ENCODE peak calls at places on chromosomes 5 and 9, in four cellular contexts. I is progenitor cell of endocrine pancreas, Q is GM04503, P is NCI-H1436. K is an unnamed sample.
A peak's percentile ranks its signal among the peaks of the same experiment; 100 is the strongest.

GRCh38 chr5:87762631-87763030 is 349.9 kb upstream of the CCNH start:
- DNase-seq in I (no peak), Q (no peak), P (no peak), K (no peak)

GRCh38 chr9:113309204-113309813 is 6.1 kb upstream of the RNF183 start:
- DNase-seq in I (no peak), Q (no peak), P (peak; percentile 10), K (no peak)

GRCh38 chr9:78005231-78006002 is 26.2 kb downstream of the GNAQ start:
- DNase-seq in I (no peak), Q (no peak), P (no peak), K (no peak)

GRCh38 chr5:135186662-135187522 is 152.9 kb upstream of the PITX1 start:
- DNase-seq in I (no peak), Q (no peak), P (no peak), K (no peak)

GRCh38 chr9:77085416-77085815 is 66.0 kb downstream of the FOXB2 start:
- DNase-seq in I (no peak), Q (no peak), P (no peak), K (no peak)

GRCh38 chr9:16870606-16871357 is at the start of gene BNC2:
- DNase-seq in I (peak; percentile 49), Q (no peak), P (peak; percentile 17), K (no peak)

GRCh38 chr9:113990975-113991471 is 87.1 kb downstream of the AMBP start:
- DNase-seq in I (no peak), Q (no peak), P (no peak), K (peak; percentile 78)

GRCh38 chr5:125894383-125894782 is 528.8 kb upstream of the GRAMD2B start:
- DNase-seq in I (no peak), Q (no peak), P (no peak), K (no peak)

GRCh38 chr9:89870207-89870606 is 265.4 kb downstream of the GADD45G start:
- DNase-seq in I (no peak), Q (no peak), P (no peak), K (peak; percentile 57)

GRCh38 chr5:68644971-68645370 is 429.4 kb downstream of the PIK3R1 start:
- DNase-seq in I (no peak), Q (no peak), P (no peak), K (no peak)

GRCh38 chr9:22098636-22099332 is 89.7 kb upstream of the CDKN2B start:
- DNase-seq in I (no peak), Q (no peak), P (no peak), K (no peak)

GRCh38 chr9:131404581-131404980 is 10.7 kb downstream of the PRRC2B start:
- DNase-seq in I (no peak), Q (no peak), P (no peak), K (no peak)

GRCh38 chr5:53782620-53783019 is 222.2 kb downstream of the NDUFS4 start:
- DNase-seq in I (no peak), Q (no peak), P (no peak), K (no peak)

GRCh38 chr9:97853844-97854695 is 1.0 kb downstream of the FOXE1 start:
- DNase-seq in I (no peak), Q (no peak), P (peak; percentile 81), K (no peak)

GRCh38 chr9:93118863-93119702 is 15.0 kb downstream of the NINJ1 start:
- DNase-seq in I (no peak), Q (no peak), P (no peak), K (peak; percentile 85)

GRCh38 chr9:119369670-119370366 is 583 bp upstream of the BRINP1 start:
- DNase-seq in I (no peak), Q (no peak), P (no peak), K (no peak)

GRCh38 chr9:6884101-6884500 is 126.3 kb downstream of the KDM4C start:
- DNase-seq in I (no peak), Q (no peak), P (no peak), K (no peak)

GRCh38 chr5:54455413-54456157 is at the start of gene HSPB3:
- DNase-seq in I (no peak), Q (peak; percentile 90), P (no peak), K (no peak)

GRCh38 chr5:56420323-56420722 is 187.2 kb upstream of the ANKRD55 start:
- DNase-seq in I (no peak), Q (no peak), P (no peak), K (no peak)

GRCh38 chr5:140986117-140986521 is 19.8 kb downstream of the PCDHAC2 start:
- DNase-seq in I (no peak), Q (no peak), P (no peak), K (no peak)

GRCh38 chr5:134125195-134126015 is 10.9 kb downstream of the TCF7 start:
- DNase-seq in I (no peak), Q (peak; percentile 90), P (no peak), K (no peak)

GRCh38 chr5:52989025-52989780 is at the start of gene ITGA2:
- DNase-seq in I (peak; percentile 45), Q (no peak), P (no peak), K (peak; percentile 89)

GRCh38 chr9:131942076-131942720 is 137.5 kb downstream of the MED27 start:
- DNase-seq in I (no peak), Q (no peak), P (no peak), K (no peak)

GRCh38 chr9:93114984-93115335 is 18.9 kb downstream of the CARD19 start:
- DNase-seq in I (no peak), Q (no peak), P (no peak), K (no peak)

GRCh38 chr5:172624996-172625939 is 15.8 kb upstream of the NEURL1B start:
- DNase-seq in I (no peak), Q (no peak), P (no peak), K (peak; percentile 72)

GRCh38 chr5:105982526-105982925 is 1688.2 kb downstream of the EFNA5 start:
- DNase-seq in I (no peak), Q (no peak), P (no peak), K (no peak)

GRCh38 chr5:151042453-151043093 is 22.2 kb downstream of the GPX3 start:
- DNase-seq in I (no peak), Q (no peak), P (no peak), K (no peak)

GRCh38 chr5:50699737-50700136 is 33.3 kb downstream of the PARP8 start:
- DNase-seq in I (no peak), Q (no peak), P (no peak), K (no peak)

GRCh38 chr9:125989090-125989501 is 241.9 kb downstream of the PBX3 start:
- DNase-seq in I (no peak), Q (no peak), P (no peak), K (peak; percentile 87)

GRCh38 chr5:23269981-23270380 is 237.4 kb upstream of the PRDM9 start:
- DNase-seq in I (no peak), Q (no peak), P (no peak), K (no peak)

GRCh38 chr9:107137495-107138202 is 145.4 kb upstream of the RAD23B start:
- DNase-seq in I (no peak), Q (no peak), P (peak; percentile 32), K (no peak)

GRCh38 chr5:122493091-122493775 is 181.2 kb downstream of the SNCAIP start:
- DNase-seq in I (peak; percentile 11), Q (no peak), P (no peak), K (no peak)

GRCh38 chr5:150021491-150022162 is 21.1 kb downstream of the HMGXB3 start:
- DNase-seq in I (no peak), Q (no peak), P (no peak), K (no peak)

GRCh38 chr9:36501727-36502126 is 71.0 kb upstream of the MELK start:
- DNase-seq in I (no peak), Q (no peak), P (no peak), K (no peak)

GRCh38 chr9:70056545-70056944 is 12.9 kb downstream of the MAMDC2 start:
- DNase-seq in I (no peak), Q (no peak), P (no peak), K (no peak)

GRCh38 chr9:130627051-130627450 is 37.3 kb upstream of the PRDM12 start:
- DNase-seq in I (no peak), Q (no peak), P (no peak), K (peak; percentile 77)

GRCh38 chr5:39274388-39275085 is 55.2 kb upstream of the FYB1 start:
- DNase-seq in I (no peak), Q (no peak), P (no peak), K (no peak)

GRCh38 chr5:161009194-161009593 is 157.2 kb upstream of the ATP10B start:
- DNase-seq in I (no peak), Q (no peak), P (no peak), K (no peak)

GRCh38 chr5:17180957-17181723 is 36.3 kb upstream of the BASP1 start:
- DNase-seq in I (no peak), Q (peak; percentile 83), P (no peak), K (no peak)